ENCODE peak calls at places on chromosome 2, in nine cellular contexts. A, H, C, Y, R, K, N, U and E are unnamed samples. For H3K4me1, the result is how much of the 10 kb centered on the place peaks cover.

GRCh38 chr2:234951386-234952269 is at the start of gene SH3BP4:
- DNase-seq in A (peak), H (peak), C (peak), Y (no peak), R (peak), K (peak), N (peak), U (no peak), E (peak)

GRCh38 chr2:113848758-113849460 is 41.0 kb upstream of the ACTR3 start:
- DNase-seq in A (no peak), H (no peak), C (no peak), Y (no peak), R (no peak), K (peak), N (no peak), U (no peak), E (no peak)

GRCh38 chr2:221553333-221553732 is 18.8 kb downstream of the EPHA4 start:
- DNase-seq in A (no peak), H (peak), C (no peak), Y (no peak), R (no peak), K (no peak), N (peak), U (no peak), E (no peak)

GRCh38 chr2:101230541-101230993 is 22.1 kb upstream of the CNOT11 start:
- DNase-seq in A (no peak), H (no peak), C (no peak), Y (no peak), R (no peak), K (no peak), N (no peak), U (no peak), E (no peak)

GRCh38 chr2:85648619-85649018 is 19.4 kb downstream of the SFTPB start:
- DNase-seq in A (no peak), H (peak), C (no peak), Y (peak), R (no peak), K (peak), N (peak), U (no peak), E (no peak)

GRCh38 chr2:152884088-152884487 is 165.7 kb downstream of the ARL6IP6 start:
- DNase-seq in A (no peak), H (no peak), C (no peak), Y (no peak), R (no peak), K (no peak), N (no peak), U (no peak), E (no peak)

GRCh38 chr2:217897816-217898806 is 104.7 kb downstream of the TNS1 start:
- DNase-seq in A (peak), H (no peak), C (peak), Y (no peak), R (peak), K (no peak), N (no peak), U (no peak), E (no peak)

GRCh38 chr2:158191569-158191968 is 89.9 kb downstream of the UPP2 start:
- DNase-seq in A (no peak), H (peak), C (no peak), Y (no peak), R (no peak), K (no peak), N (no peak), U (peak), E (no peak)

GRCh38 chr2:202171246-202171833 is 67.1 kb downstream of the SUMO1 start:
- DNase-seq in A (no peak), H (peak), C (peak), Y (no peak), R (no peak), K (no peak), N (peak), U (no peak), E (no peak)

GRCh38 chr2:211939177-211939576 is 599.4 kb downstream of the ERBB4 start:
- DNase-seq in A (no peak), H (no peak), C (no peak), Y (no peak), R (no peak), K (no peak), N (no peak), U (no peak), E (no peak)

GRCh38 chr2:240229603-240230423 is 89.4 kb upstream of the OTOS start:
- DNase-seq in A (no peak), H (no peak), C (no peak), Y (no peak), R (peak), K (no peak), N (no peak), U (no peak), E (peak)

GRCh38 chr2:138239902-138240595 is 261.5 kb upstream of the SPOPL start:
- DNase-seq in A (no peak), H (no peak), C (no peak), Y (no peak), R (no peak), K (no peak), N (no peak), U (no peak), E (no peak)

GRCh38 chr2:176293334-176293733 is 24.1 kb downstream of the MTX2 start:
- DNase-seq in A (no peak), H (no peak), C (no peak), Y (no peak), R (no peak), K (no peak), N (no peak), U (no peak), E (no peak)

GRCh38 chr2:127651381-127651809 is 5.4 kb downstream of the GPR17 start:
- DNase-seq in A (peak), H (no peak), C (peak), Y (no peak), R (no peak), K (no peak), N (no peak), U (no peak), E (peak)

GRCh38 chr2:217932661-217933325 is 70.0 kb downstream of the TNS1 start:
- DNase-seq in A (peak), H (no peak), C (no peak), Y (no peak), R (no peak), K (no peak), N (peak), U (no peak), E (peak)

GRCh38 chr2:216653093-216653799 is 20.0 kb downstream of the IGFBP2 start:
- DNase-seq in A (no peak), H (no peak), C (no peak), Y (no peak), R (no peak), K (no peak), N (no peak), U (no peak), E (no peak)

GRCh38 chr2:240199133-240199870 is 58.8 kb upstream of the OTOS start:
- DNase-seq in A (no peak), H (no peak), C (no peak), Y (no peak), R (no peak), K (no peak), N (no peak), U (no peak), E (no peak)

GRCh38 chr2:26617259-26618083 is 23.7 kb downstream of the CIB4 start:
- DNase-seq in A (no peak), H (no peak), C (no peak), Y (no peak), R (no peak), K (no peak), N (peak), U (no peak), E (no peak)

GRCh38 chr2:85954918-85955420 is 66.2 kb upstream of the ST3GAL5 start:
- DNase-seq in A (no peak), H (no peak), C (no peak), Y (no peak), R (no peak), K (no peak), N (no peak), U (no peak), E (no peak)

GRCh38 chr2:121810959-121811853 is 55.8 kb downstream of the TSN start:
- DNase-seq in A (peak), H (peak), C (peak), Y (peak), R (peak), K (peak), N (peak), U (no peak), E (peak)

GRCh38 chr2:203739351-203739750 is 32.9 kb downstream of the CD28 start:
- DNase-seq in A (no peak), H (no peak), C (no peak), Y (no peak), R (no peak), K (no peak), N (no peak), U (no peak), E (no peak)

GRCh38 chr2:183723278-183723677 is 599.0 kb downstream of the NUP35 start:
- DNase-seq in A (no peak), H (no peak), C (no peak), Y (no peak), R (no peak), K (no peak), N (no peak), U (no peak), E (no peak)

GRCh38 chr2:233156001-233156400 is 95.5 kb upstream of the ATG16L1 start:
- DNase-seq in A (no peak), H (no peak), C (no peak), Y (no peak), R (no peak), K (no peak), N (no peak), U (no peak), E (no peak)

GRCh38 chr2:40797115-40797514 is 345.2 kb upstream of the SLC8A1 start:
- DNase-seq in A (no peak), H (no peak), C (no peak), Y (no peak), R (no peak), K (no peak), N (no peak), U (no peak), E (no peak)

GRCh38 chr2:3101704-3102055 is 275.9 kb downstream of the EIPR1 start:
- DNase-seq in A (no peak), H (no peak), C (no peak), Y (no peak), R (no peak), K (no peak), N (no peak), U (no peak), E (no peak)

GRCh38 chr2:1653137-1653789 is 91.1 kb downstream of the PXDN start:
- DNase-seq in A (peak), H (no peak), C (peak), Y (no peak), R (no peak), K (no peak), N (no peak), U (no peak), E (peak)

GRCh38 chr2:33496150-33496549 is 19.7 kb downstream of the RASGRP3 start:
- DNase-seq in A (no peak), H (no peak), C (no peak), Y (no peak), R (no peak), K (no peak), N (no peak), U (no peak), E (no peak)

GRCh38 chr2:96138146-96139145 is at the start of gene ASTL:
- DNase-seq in A (peak), H (peak), C (no peak), Y (peak), R (peak), K (peak), N (peak), U (peak), E (peak)

GRCh38 chr2:97751752-97752151 is 38.4 kb downstream of the ZAP70 start:
- DNase-seq in A (peak), H (peak), C (no peak), Y (no peak), R (no peak), K (no peak), N (no peak), U (no peak), E (no peak)

GRCh38 chr2:233497692-233498091 is 68.9 kb downstream of the USP40 start:
- DNase-seq in A (no peak), H (no peak), C (no peak), Y (no peak), R (no peak), K (no peak), N (no peak), U (no peak), E (no peak)

GRCh38 chr2:118307864-118308263 is 219.6 kb downstream of the INSIG2 start:
- DNase-seq in A (no peak), H (no peak), C (no peak), Y (no peak), R (no peak), K (no peak), N (no peak), U (no peak), E (no peak)

GRCh38 chr2:55196526-55196925 is 35.6 kb downstream of the CLHC1 start:
- DNase-seq in A (no peak), H (no peak), C (no peak), Y (no peak), R (no peak), K (no peak), N (no peak), U (no peak), E (no peak)

GRCh38 chr2:62760555-62760954 is 55.0 kb downstream of the EHBP1 start:
- DNase-seq in A (no peak), H (no peak), C (no peak), Y (no peak), R (no peak), K (no peak), N (no peak), U (no peak), E (no peak)

GRCh38 chr2:174591740-174592139 is 5.9 kb downstream of the WIPF1 start:
- DNase-seq in A (no peak), H (no peak), C (no peak), Y (no peak), R (no peak), K (no peak), N (no peak), U (no peak), E (no peak)

GRCh38 chr2:174593041-174593440 is 4.6 kb downstream of the WIPF1 start:
- DNase-seq in A (no peak), H (no peak), C (no peak), Y (no peak), R (no peak), K (no peak), N (no peak), U (no peak), E (no peak)

GRCh38 chr2:174595415-174595814 is 2.2 kb downstream of the WIPF1 start:
- DNase-seq in A (no peak), H (no peak), C (no peak), Y (no peak), R (no peak), K (no peak), N (no peak), U (no peak), E (no peak)

GRCh38 chr2:174594451-174594850 is 3.2 kb downstream of the WIPF1 start:
- DNase-seq in A (no peak), H (no peak), C (no peak), Y (no peak), R (no peak), K (no peak), N (no peak), U (no peak), E (no peak)

DNA sequence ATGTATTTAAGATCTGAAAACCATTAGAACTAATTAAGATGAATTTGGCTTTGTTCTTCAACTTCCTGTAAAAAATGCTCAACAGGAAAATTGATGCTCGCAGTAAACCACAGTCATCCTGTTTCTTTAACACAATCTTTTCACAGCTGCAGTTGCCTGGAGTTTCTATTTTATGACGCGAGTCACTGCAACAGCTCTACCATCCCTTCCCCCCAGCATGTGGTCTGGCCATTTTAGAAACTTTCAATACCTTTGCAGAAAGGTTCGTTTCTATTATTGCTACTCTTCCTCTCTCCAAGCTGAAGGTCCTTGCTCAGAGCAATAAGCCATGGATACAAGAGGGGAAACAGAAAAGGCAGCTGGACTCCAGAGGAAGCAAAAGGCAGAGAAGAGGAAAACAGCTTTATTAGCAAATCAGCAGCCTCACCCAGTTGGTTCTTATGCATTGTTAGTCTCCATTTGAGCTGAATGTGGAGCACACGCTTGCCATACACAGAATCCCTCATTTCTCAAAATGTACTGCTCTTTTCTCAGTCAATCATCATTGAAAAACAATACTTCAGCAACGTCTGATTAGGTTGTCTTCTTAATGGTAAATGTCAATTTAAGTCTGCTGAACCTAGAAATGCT is 3.9 kb downstream of the WIPF1 start:
- DNase-seq in A (no peak), H (peak), C (no peak), Y (peak), R (no peak), K (no peak), N (peak), U (peak), E (peak)
- H3K4me1 ChIP-seq in A (under half), H (under half), C (under half), Y (half or more), R (under half), K (under half), N (under half), U (under half), E (under half)

DNA sequence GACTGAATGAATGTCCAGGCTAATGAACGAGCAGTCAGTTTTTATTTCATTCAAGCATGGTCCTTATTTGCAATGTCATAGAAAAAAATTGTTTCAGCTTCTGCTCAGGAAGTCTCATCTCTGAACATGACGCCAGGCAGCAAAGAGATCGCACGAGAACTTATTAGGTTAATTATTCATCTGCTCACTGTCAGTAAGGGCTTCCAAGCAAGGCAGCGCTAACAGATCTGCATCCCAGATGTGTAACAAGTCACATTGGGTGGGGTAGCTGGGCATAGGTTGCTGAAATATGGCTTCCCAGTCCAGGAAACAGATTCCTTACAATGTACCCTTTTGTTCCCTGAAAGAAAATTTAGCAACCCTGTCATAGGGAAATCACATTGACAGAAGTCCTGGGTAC is 63.5 kb downstream of the ANKRD44 start:
- DNase-seq in A (no peak), H (no peak), C (no peak), Y (no peak), R (no peak), K (no peak), N (no peak), U (no peak), E (no peak)
- H3K4me1 ChIP-seq in A (under half), H (under half), C (under half), Y (under half), R (under half), K (under half), N (under half), U (half or more), E (under half)

GRCh38 chr2:230868947-230869690 is 4.4 kb downstream of the ITM2C start:
- DNase-seq in A (no peak), H (peak), C (no peak), Y (no peak), R (no peak), K (no peak), N (peak), U (no peak), E (no peak)
- H3K4me1 ChIP-seq in A (half or more), H (half or more), C (under half), Y (under half), R (under half), K (under half), N (half or more), U (under half), E (under half)

GRCh38 chr2:179579744-179580143 is 281.7 kb downstream of the ZNF385B start:
- DNase-seq in A (no peak), H (no peak), C (no peak), Y (no peak), R (no peak), K (no peak), N (no peak), U (no peak), E (no peak)
- H3K4me1 ChIP-seq in A (under half), H (under half), C (under half), Y (under half), R (under half), K (under half), N (under half), U (under half), E (under half)

DNA sequence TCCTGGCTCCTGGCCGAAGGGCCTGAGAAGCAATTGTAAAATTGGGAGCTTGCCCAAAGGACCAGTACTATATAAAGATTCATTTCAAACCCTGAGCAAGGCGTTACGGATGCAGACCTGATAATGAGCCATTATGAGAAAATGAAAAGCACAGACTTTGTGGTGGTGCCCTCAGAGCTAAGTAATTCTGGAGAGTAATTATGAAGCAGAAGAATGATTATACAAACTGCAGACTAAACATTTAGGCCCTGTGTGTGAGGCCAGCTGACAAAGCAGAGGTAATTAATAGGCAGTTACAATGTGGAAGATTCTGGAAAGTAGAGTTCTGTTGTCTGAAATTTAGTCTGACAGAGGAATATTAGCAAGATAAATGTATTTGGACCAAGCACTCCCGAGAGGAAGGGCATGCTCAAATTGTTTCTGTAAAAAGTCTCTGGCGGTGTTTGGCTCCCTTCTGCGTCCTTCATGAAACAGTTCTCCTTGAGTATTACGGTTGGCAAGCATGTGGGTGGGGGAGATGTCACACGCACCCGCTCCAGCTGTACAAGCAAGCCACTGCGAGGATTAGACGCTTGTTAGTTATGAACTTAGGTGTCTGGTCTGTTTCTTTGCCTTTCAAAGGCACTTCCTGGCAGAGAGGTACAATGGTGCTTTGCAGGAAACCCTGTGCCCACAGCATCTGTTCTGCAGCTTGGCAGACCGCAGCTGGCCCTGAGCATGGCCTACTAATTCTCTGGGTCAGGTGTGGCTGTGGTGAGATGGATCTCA is 45.5 kb downstream of the CDC42EP3 start:
- DNase-seq in A (no peak), H (no peak), C (no peak), Y (peak), R (no peak), K (no peak), N (no peak), U (peak), E (peak)
- H3K4me1 ChIP-seq in A (under half), H (under half), C (under half), Y (under half), R (under half), K (under half), N (under half), U (under half), E (under half)